ENCODE peak calls at places on chromosomes 4 and X, in nine cellular contexts. N, U, O, E, Q, T, L, D and R are unnamed samples.

GRCh38 chr4:121072836-121073362 is 564 bp upstream of the NDNF start:
- DNase-seq in D (no peak), N (no peak), Q (peak; percentile 67), O (peak; percentile 66), E (no peak), T (peak; percentile 44), U (peak; percentile 47), L (peak; percentile 53), R (no peak)

GRCh38 chr4:88378691-88379559 is at the start of gene HERC6:
- DNase-seq in D (peak; percentile 81), E (peak; percentile 47), Q (peak; percentile 81), N (peak; percentile 82), L (peak; percentile 91), U (peak; percentile 29), T (peak; percentile 78), O (peak; percentile 72), R (peak; percentile 35)

GRCh38 chrX:49061490-49061889 is 2.7 kb downstream of the CCDC120 start:
- DNase-seq in N (no peak), T (no peak), D (no peak), L (no peak), U (no peak), Q (no peak), O (no peak), E (no peak), R (no peak)

GRCh38 chrX:109390556-109390955 is 91.3 kb downstream of the GUCY2F start:
- DNase-seq in N (no peak), D (no peak), T (no peak), E (no peak), L (no peak), Q (no peak), U (no peak), O (no peak), R (no peak)

GRCh38 chr4:183360161-183360919 is 38.1 kb upstream of the CLDN24 start:
- DNase-seq in D (no peak), N (no peak), E (no peak), Q (no peak), U (no peak), L (no peak), T (no peak), O (no peak), R (no peak)

GRCh38 chrX:23732704-23733103 is 10.4 kb downstream of the ACOT9 start:
- DNase-seq in D (no peak), L (no peak), E (no peak), O (no peak), N (peak; percentile 57), U (no peak), Q (no peak), T (no peak), R (no peak)

GRCh38 chrX:39445336-39445735 is 644.1 kb downstream of the MID1IP1 start:
- DNase-seq in E (no peak), T (peak; percentile 33), D (peak; percentile 40), N (no peak), L (no peak), Q (no peak), U (no peak), O (peak; percentile 48), R (no peak)

GRCh38 chr4:2932951-2933565 is 30.1 kb downstream of the NOP14 start:
- DNase-seq in T (no peak), D (peak; percentile 38), Q (peak; percentile 68), N (no peak), L (no peak), U (no peak), E (no peak), O (no peak), R (no peak)

GRCh38 chrX:155215443-155216178 is 649 bp upstream of the VBP1 start:
- DNase-seq in U (no peak), T (no peak), E (no peak), O (no peak), N (no peak), L (no peak), D (no peak), Q (no peak), R (no peak)

GRCh38 chr4:968221-968620 is 5.1 kb downstream of the DGKQ start:
- DNase-seq in T (no peak), U (no peak), O (no peak), Q (no peak), N (no peak), E (no peak), D (no peak), L (no peak), R (no peak)

GRCh38 chr4:28868831-28869230 is 1851.3 kb upstream of the PCDH7 start:
- DNase-seq in N (no peak), D (no peak), T (no peak), O (no peak), U (no peak), E (no peak), Q (no peak), L (no peak), R (no peak)

GRCh38 chrX:65871671-65872311 is 168.1 kb downstream of the VSIG4 start:
- DNase-seq in D (no peak), L (no peak), U (no peak), N (peak; percentile 24), Q (no peak), O (peak; percentile 40), E (no peak), T (no peak), R (no peak)

GRCh38 chr4:12852338-12853307 is 631.5 kb downstream of the RAB28 start:
- DNase-seq in Q (no peak), U (peak; percentile 55), E (peak; percentile 5), L (no peak), N (peak; percentile 30), D (no peak), O (peak; percentile 73), T (peak; percentile 72), R (peak; percentile 10)

GRCh38 chrX:134671207-134671750 is 13.0 kb upstream of the PLAC1 start:
- DNase-seq in T (no peak), E (no peak), N (no peak), O (no peak), D (no peak), L (no peak), Q (no peak), U (no peak), R (no peak)

GRCh38 chr4:87112063-87112462 is 108.4 kb downstream of the KLHL8 start:
- DNase-seq in U (no peak), Q (no peak), L (no peak), N (no peak), O (no peak), T (no peak), D (no peak), E (no peak), R (no peak)

GRCh38 chr4:13678186-13678924 is 50.8 kb upstream of the BOD1L1 start:
- DNase-seq in O (no peak), Q (no peak), N (no peak), U (no peak), E (no peak), T (no peak), D (no peak), L (no peak), R (no peak)

GRCh38 chr4:103018391-103019318 is 850 bp downstream of the SLC9B1 start:
- DNase-seq in L (peak; percentile 55), T (no peak), U (peak; percentile 5), Q (peak; percentile 67), O (no peak), E (no peak), N (no peak), D (no peak), R (peak; percentile 3)

GRCh38 chr4:36006226-36006625 is 238.1 kb downstream of the ARAP2 start:
- DNase-seq in N (no peak), L (no peak), T (no peak), O (no peak), Q (no peak), U (no peak), D (no peak), E (no peak), R (no peak)

GRCh38 chrX:24833695-24834094 is 140.0 kb downstream of the POLA1 start:
- DNase-seq in L (no peak), N (no peak), Q (no peak), U (no peak), O (no peak), D (no peak), E (no peak), T (no peak), R (no peak)

GRCh38 chr4:8538703-8539567 is 41.3 kb upstream of the GPR78 start:
- DNase-seq in Q (no peak), T (no peak), N (no peak), L (no peak), D (peak; percentile 63), E (no peak), U (no peak), O (no peak), R (no peak)

GRCh38 chrX:9003041-9003440 is 30.9 kb downstream of the FAM9B start:
- DNase-seq in N (no peak), U (no peak), Q (no peak), L (no peak), T (no peak), E (no peak), O (no peak), D (no peak), R (no peak)

GRCh38 chr4:1751919-1752283 is 30.6 kb downstream of the TACC3 start:
- DNase-seq in L (no peak), Q (no peak), D (no peak), U (no peak), N (no peak), E (no peak), O (no peak), T (no peak), R (no peak)

GRCh38 chr4:168615294-168615693 is 118.4 kb downstream of the PALLD start:
- DNase-seq in N (no peak), Q (no peak), D (no peak), L (no peak), U (peak; percentile 20), E (peak; percentile 40), O (peak; percentile 76), T (no peak), R (no peak)

GRCh38 chr4:76806336-76806735 is 91.6 kb downstream of the SOWAHB start:
- DNase-seq in T (no peak), O (no peak), N (no peak), Q (no peak), D (no peak), U (no peak), L (no peak), E (no peak), R (no peak)

GRCh38 chr4:47031713-47032404 is 492 bp downstream of the GABRB1 start:
- DNase-seq in Q (no peak), E (no peak), L (peak; percentile 46), D (no peak), U (no peak), T (peak; percentile 7), O (no peak), N (no peak), R (no peak)

GRCh38 chr4:99998062-99998880 is 48.2 kb upstream of the H2AZ1 start:
- DNase-seq in N (peak; percentile 32), E (peak; percentile 42), Q (no peak), D (no peak), O (peak; percentile 36), T (peak; percentile 17), L (no peak), U (no peak), R (peak; percentile 7)

GRCh38 chrX:82092307-82092706 is 890.4 kb downstream of the SH3BGRL start:
- DNase-seq in Q (no peak), D (no peak), U (no peak), L (no peak), O (no peak), N (no peak), T (no peak), E (no peak), R (no peak)

GRCh38 chrX:108590496-108590895 is 145.9 kb downstream of the IRS4 start:
- DNase-seq in N (no peak), T (no peak), D (no peak), Q (no peak), E (no peak), L (no peak), O (no peak), U (no peak), R (no peak)

GRCh38 chrX:11188664-11189063 is 77.5 kb downstream of the HCCS start:
- DNase-seq in U (no peak), T (no peak), D (no peak), Q (no peak), E (peak; percentile 3), L (no peak), O (no peak), N (no peak), R (no peak)

GRCh38 chr4:16967722-16968121 is 69.3 kb upstream of the LDB2 start:
- DNase-seq in L (peak; percentile 86), Q (peak; percentile 85), O (no peak), E (peak; percentile 7), N (no peak), T (peak; percentile 27), U (no peak), D (peak; percentile 28), R (no peak)

GRCh38 chr4:182843813-182844325 is 73.3 kb downstream of the DCTD start:
- DNase-seq in T (no peak), E (no peak), N (no peak), U (no peak), O (no peak), D (no peak), Q (no peak), L (no peak), R (no peak)